ENCODE peak calls at places on chromosomes 13 and 19, in four cellular contexts. F is HCT116, U is psoas muscle, E is left lung. O is an unnamed sample. For H3K4me1 and H3K27me3, the result is how much of the 10 kb centered on the place peaks cover.

GRCh38 chr13:43077906-43078305 is 54.5 kb downstream of the DNAJC15 start:
- DNase-seq in E (no peak), F (no peak), U (no peak), O (no peak)

GRCh38 chr19:1857648-1858326 is 5.6 kb downstream of the KLF16 start:
- DNase-seq in U (no peak), F (no peak), E (no peak), O (no peak)

GRCh38 chr13:98988277-98988676 is 10.4 kb upstream of the DOCK9 start:
- DNase-seq in U (no peak), E (no peak), F (no peak), O (no peak)

GRCh38 chr19:1811472-1811894 is 593 bp downstream of the ATP8B3 start:
- DNase-seq in E (peak), F (peak), U (peak), O (peak)

GRCh38 chr19:4638828-4639530 is at the start of gene TNFAIP8L1:
- DNase-seq in E (peak), U (peak), F (peak), O (peak)

GRCh38 chr19:54164369-54165068 is 5.0 kb upstream of the LENG1 start:
- DNase-seq in E (peak), F (peak), U (no peak), O (peak)

GRCh38 chr13:20191902-20192469 is 752 bp downstream of the GJB2 start:
- DNase-seq in U (no peak), E (peak), F (no peak), O (peak)

GRCh38 chr19:1655131-1655981 is 2.9 kb upstream of the TCF3 start:
- DNase-seq in F (no peak), E (peak), U (no peak), O (no peak)

DNA sequence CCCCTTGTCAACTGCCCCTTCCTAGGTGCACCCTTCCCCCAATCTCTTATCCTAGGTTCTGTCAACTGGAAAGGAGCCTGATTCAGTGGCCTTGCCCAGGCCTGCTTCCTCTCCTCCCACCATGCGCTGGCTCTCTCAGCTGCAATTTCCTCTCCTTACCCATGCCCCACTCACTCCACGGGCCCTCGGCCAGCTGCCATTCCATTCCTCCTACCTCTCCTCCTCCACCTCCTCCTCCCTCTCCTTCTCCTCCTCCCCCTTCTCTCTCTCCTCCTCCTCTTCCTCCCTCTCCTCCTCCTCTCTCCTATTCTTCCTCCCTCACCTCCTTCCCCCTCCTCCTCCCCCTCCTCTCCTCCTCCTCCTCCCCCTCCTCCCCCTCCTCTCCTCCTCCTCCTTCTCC is 9.6 kb upstream of the TIMM44 start:
- DNase-seq in F (no peak), U (no peak), E (peak), O (no peak)
- H3K27ac ChIP-seq in F (no peak), U (no peak), E (no peak), O (no peak)

DNA sequence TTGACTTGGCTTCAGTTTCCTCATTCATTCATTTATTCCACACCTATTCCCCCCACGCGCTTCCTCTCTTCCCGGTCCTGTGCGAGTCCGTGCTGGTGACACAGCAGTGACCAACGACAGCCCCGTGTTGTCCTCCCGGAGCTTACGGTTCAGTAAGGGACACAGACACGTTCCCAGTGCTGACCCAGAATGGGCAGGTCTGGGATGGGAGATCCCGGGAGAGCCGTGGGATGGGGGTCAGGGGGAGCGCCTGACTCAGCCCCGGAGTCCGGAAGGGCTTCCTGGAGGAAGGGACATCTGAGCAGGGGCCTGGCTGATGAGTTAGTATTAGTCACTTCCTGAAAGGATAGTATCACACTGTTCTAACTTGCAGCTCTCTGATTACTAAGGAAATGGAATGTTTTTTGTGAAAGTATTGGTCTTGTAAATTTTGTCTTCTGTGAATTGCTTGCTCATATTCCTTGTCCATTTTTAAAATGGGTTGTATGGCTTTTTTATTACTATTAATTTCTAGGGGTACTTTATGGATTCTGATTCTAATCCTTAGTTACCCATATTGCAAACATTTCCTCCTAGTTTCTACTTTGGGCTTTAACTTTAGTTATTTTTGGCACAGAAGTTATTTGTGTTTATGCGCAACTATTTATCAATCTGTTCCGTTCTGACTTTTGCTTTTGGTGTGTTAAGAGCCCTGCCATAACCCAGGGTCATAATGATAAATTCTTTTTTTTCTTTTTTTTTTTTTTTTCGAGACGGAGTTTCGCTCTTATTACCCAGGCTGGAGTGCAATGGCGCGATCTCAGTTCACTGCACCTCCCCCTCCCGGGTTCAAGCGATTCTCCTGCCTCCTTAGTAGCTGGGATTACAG is 708 bp upstream of the ERCC1 start:
- DNase-seq in E (peak), F (peak), U (peak), O (no peak)
- H3K4me1 ChIP-seq in E (under half), F (under half), U (under half), O (under half)

GRCh38 chr19:3024509-3024869 is 4.6 kb downstream of the TLE2 start:
- DNase-seq in F (no peak), U (no peak), E (no peak), O (no peak)
- H3K27me3 ChIP-seq in F (under half), U (under half), E (under half), O (under half)

DNA sequence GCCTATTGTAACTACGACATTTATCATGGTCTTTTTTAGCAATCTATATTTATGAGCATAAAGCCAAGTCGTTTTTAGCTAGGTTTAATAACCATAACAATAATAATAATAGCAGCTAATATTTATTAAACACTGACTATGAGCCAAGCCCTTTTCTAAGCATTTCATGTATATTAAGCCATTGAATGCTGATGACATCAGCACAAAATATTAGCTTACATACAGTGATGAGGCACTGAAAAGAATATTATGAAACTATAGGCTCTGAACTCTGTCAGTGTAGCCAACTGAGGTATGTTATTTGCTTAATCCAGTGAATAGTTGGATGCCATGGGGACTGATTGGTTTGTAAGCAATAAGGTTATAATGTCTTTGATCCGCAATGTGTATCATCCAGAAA is 235.2 kb downstream of the NDFIP2 start:
- DNase-seq in F (no peak), U (no peak), E (no peak), O (no peak)
- H3K27ac ChIP-seq in F (no peak), U (no peak), E (no peak), O (no peak)

DNA sequence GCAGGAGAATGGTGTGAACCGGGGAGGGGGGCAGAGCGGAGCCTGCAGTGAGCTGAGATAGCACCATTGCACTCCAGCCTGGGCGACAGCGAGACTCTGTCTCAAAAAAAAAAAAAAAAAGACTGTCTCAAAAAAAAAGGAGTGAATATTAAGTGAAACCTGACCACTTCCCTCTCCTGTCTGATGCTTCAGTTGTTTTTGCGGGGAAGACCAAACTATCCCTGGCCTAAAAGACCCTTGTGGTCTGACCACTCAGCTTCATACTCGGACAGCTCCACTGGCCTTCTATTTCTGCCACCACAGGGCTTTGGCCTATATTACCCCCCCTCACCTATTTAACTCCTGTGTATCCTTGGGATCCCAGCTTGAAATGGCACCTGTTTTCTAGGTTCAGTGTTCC is 2.3 kb downstream of the CLASRP start:
- DNase-seq in U (no peak), E (no peak), F (no peak), O (no peak)
- H3K4me1 ChIP-seq in U (under half), E (under half), F (under half), O (under half)

DNA sequence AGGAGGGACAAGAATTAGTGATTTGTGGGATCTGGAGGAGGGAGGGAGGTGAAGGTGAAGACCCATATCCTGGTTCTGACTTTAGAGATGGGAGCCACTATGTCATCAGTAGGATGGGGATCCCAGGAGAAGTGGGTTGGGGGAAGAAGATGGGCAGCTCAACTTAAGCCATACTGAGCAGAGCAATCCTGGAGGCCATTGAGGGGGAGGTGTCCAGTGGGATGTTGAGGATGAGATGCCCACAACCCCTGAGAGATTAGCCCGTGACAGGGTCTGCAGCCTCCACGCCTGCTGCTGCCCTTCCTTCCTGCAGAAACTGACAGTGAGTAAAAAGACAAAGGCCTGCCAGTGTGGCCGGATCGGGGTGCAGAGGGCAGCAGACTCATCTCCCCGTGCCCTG is 11.2 kb upstream of the SIGLEC6 start:
- DNase-seq in U (no peak), F (no peak), E (no peak), O (no peak)
- H3K27me3 ChIP-seq in U (under half), F (half or more), E (under half), O (under half)

O was measured in CD4-positive, alpha-beta memory T cell.